ENCODE peak calls at places on chromosomes 6 and 20, in six cellular contexts. J is stimulated activated CD8-positive, alpha-beta memory T cell treated with anti-CD3 and anti-CD28 coated beads, Interleukin-7, amount 100 ng/mL, for 1 hour; G is Daoy; X is iris pigment epithelial cell; V is neural crest cell; L is choroid plexus epithelial cell. Y is an unnamed sample.

GRCh38 chr6:52588087-52588709 is 11.3 kb upstream of the TRAM2 start:
- DNase-seq in G (no peak), V (no peak), L (no peak), X (no peak), J (no peak), Y (no peak)

GRCh38 chr20:871948-872347 is 38.4 kb downstream of the FAM110A start:
- DNase-seq in V (no peak), X (no peak), L (no peak), G (no peak), J (no peak), Y (no peak)

GRCh38 chr20:21286775-21287174 is 16.4 kb upstream of the XRN2 start:
- DNase-seq in G (no peak), J (no peak), V (no peak), L (no peak), X (no peak), Y (no peak)

GRCh38 chr6:38179300-38179699 is 359.8 kb downstream of the ZFAND3 start:
- DNase-seq in X (no peak), J (no peak), V (no peak), L (no peak), G (no peak), Y (no peak)

GRCh38 chr6:125512621-125513020 is 210.9 kb upstream of the HDDC2 start:
- DNase-seq in G (no peak), L (peak; percentile 48), V (no peak), X (no peak), J (no peak), Y (peak; percentile 4)

GRCh38 chr20:9062066-9062465 is 6.8 kb upstream of the PLCB4 start:
- DNase-seq in L (no peak), X (no peak), J (no peak), G (no peak), V (no peak), Y (no peak)

GRCh38 chr6:118632359-118632758 is 19.0 kb downstream of the CEP85L start:
- DNase-seq in L (no peak), J (no peak), V (no peak), G (no peak), X (no peak), Y (no peak)

GRCh38 chr6:12844284-12845223 is 128.0 kb downstream of the PHACTR1 start:
- DNase-seq in X (peak; percentile 17), J (no peak), L (peak; percentile 50), V (no peak), G (peak; percentile 23), Y (peak; percentile 23)

GRCh38 chr20:49833483-49833882 is 20.9 kb downstream of the SLC9A8 start:
- DNase-seq in G (no peak), V (no peak), X (no peak), J (no peak), L (no peak), Y (no peak)

GRCh38 chr20:14657231-14657630 is 319.8 kb upstream of the FLRT3 start:
- DNase-seq in L (no peak), G (no peak), J (no peak), V (no peak), X (no peak), Y (no peak)

GRCh38 chr20:45944151-45944964 is 9.9 kb downstream of the PCIF1 start:
- DNase-seq in J (no peak), X (peak; percentile 81), V (no peak), G (peak; percentile 44), L (peak; percentile 67), Y (no peak)

GRCh38 chr6:22709804-22710203 is 140.4 kb downstream of the HDGFL1 start:
- DNase-seq in V (no peak), G (no peak), X (peak; percentile 10), L (no peak), J (no peak), Y (no peak)

GRCh38 chr6:12324096-12324495 is 33.9 kb downstream of the EDN1 start:
- DNase-seq in X (peak; percentile 71), V (no peak), G (peak; percentile 92), L (peak; percentile 84), J (no peak), Y (peak; percentile 51)

GRCh38 chr6:156687875-156688549 is 89.2 kb upstream of the ARID1B start:
- DNase-seq in G (peak; percentile 31), J (no peak), X (peak; percentile 40), L (peak; percentile 53), V (peak; percentile 8), Y (peak; percentile 39)

GRCh38 chr6:42197574-42198362 is 3.0 kb upstream of the GUCA1B start:
- DNase-seq in G (peak; percentile 69), L (peak; percentile 46), V (no peak), X (peak; percentile 72), J (no peak), Y (peak; percentile 48)

GRCh38 chr6:55069132-55069781 is 105.1 kb upstream of the HCRTR2 start:
- DNase-seq in X (peak; percentile 53), G (peak; percentile 2), L (peak; percentile 79), J (no peak), V (peak; percentile 26), Y (peak; percentile 59)

GRCh38 chr6:110542311-110543024 is 66.1 kb upstream of the SLC22A16 start:
- DNase-seq in J (no peak), X (no peak), V (no peak), L (no peak), G (no peak), Y (peak; percentile 28)

GRCh38 chr20:53915459-53916172 is 154.8 kb downstream of the BCAS1 start:
- DNase-seq in J (peak; percentile 97), X (peak; percentile 86), G (peak; percentile 96), L (peak; percentile 93), V (peak; percentile 99), Y (peak; percentile 90)

GRCh38 chr6:7528565-7528964 is 12.9 kb upstream of the DSP start:
- DNase-seq in L (peak; percentile 69), G (peak; percentile 92), X (peak; percentile 74), V (no peak), J (no peak), Y (peak; percentile 55)

GRCh38 chr6:17393335-17394191 is at the start of gene CAP2:
- DNase-seq in V (peak; percentile 69), X (peak; percentile 51), L (peak; percentile 32), J (no peak), G (peak; percentile 84), Y (peak; percentile 13)

GRCh38 chr6:51350308-51350904 is 531.7 kb downstream of the TFAP2B start:
- DNase-seq in J (no peak), V (no peak), G (no peak), X (peak; percentile 45), L (peak; percentile 42), Y (peak; percentile 1)

GRCh38 chr20:1225729-1226313 is at the start of gene RAD21L1:
- DNase-seq in V (peak; percentile 80), L (peak; percentile 85), J (peak; percentile 73), X (peak; percentile 77), G (peak; percentile 86), Y (peak; percentile 56)

GRCh38 chr6:71252407-71252806 is 36.2 kb upstream of the OGFRL1 start:
- DNase-seq in G (no peak), V (no peak), L (no peak), J (no peak), X (no peak), Y (no peak)

GRCh38 chr20:53571555-53572286 is 21.9 kb downstream of the ZNF217 start:
- DNase-seq in J (no peak), G (no peak), X (no peak), L (no peak), V (no peak), Y (no peak)

GRCh38 chr6:25219581-25220249 is 59.5 kb upstream of the CARMIL1 start:
- DNase-seq in G (no peak), V (no peak), X (no peak), L (no peak), J (no peak), Y (no peak)

GRCh38 chr6:150924808-150925654 is 59.5 kb downstream of the MTHFD1L start:
- DNase-seq in J (no peak), G (no peak), L (peak; percentile 68), V (no peak), X (peak; percentile 79), Y (peak; percentile 90)

GRCh38 chr6:153553627-153554026 is 422.5 kb upstream of the RGS17 start:
- DNase-seq in X (peak; percentile 31), V (no peak), G (peak; percentile 13), J (no peak), L (peak; percentile 51), Y (peak; percentile 0)

GRCh38 chr6:30830438-30830837 is 53.9 kb upstream of the DDR1 start:
- DNase-seq in J (no peak), V (no peak), X (no peak), L (no peak), G (no peak), Y (no peak)

GRCh38 chr6:28585335-28585734 is 59.7 kb downstream of the GPX5 start:
- DNase-seq in X (peak; percentile 93), G (peak; percentile 68), L (peak; percentile 79), J (no peak), V (no peak), Y (no peak)

GRCh38 chr6:127880452-127880851 is 20.4 kb downstream of the THEMIS start:
- DNase-seq in G (no peak), J (no peak), X (no peak), L (no peak), V (no peak), Y (no peak)

GRCh38 chr20:50848846-50849673 is 54.2 kb downstream of the BCAS4 start:
- DNase-seq in L (peak; percentile 13), J (no peak), X (no peak), V (no peak), G (no peak), Y (no peak)

GRCh38 chr6:111478749-111479148 is 4.3 kb downstream of the REV3L start:
- DNase-seq in X (peak; percentile 76), J (no peak), G (peak; percentile 28), V (no peak), L (peak; percentile 86), Y (peak; percentile 68)